ENCODE peak calls at places on chromosomes 7 and 10, in five cellular contexts. One of them, this sample, is unnamed.

GRCh38 chr7:121323515-121323914 is 5.3 kb upstream of the WNT16 start:
- DNase-seq in activated T-helper 1 cell treated with Interleukin-2 at 50 U/mL for 16 hours: no peak
- DNase-seq in NCI-H1105 treated with DMSO at 0.1 percent for 48 hours: no peak
- DNase-seq in ACHN: no peak
- DNase-seq in brain pericyte: no peak
- DNase-seq in this sample: no peak

GRCh38 chr7:97307521-97308108 is 190.1 kb downstream of the SDHAF3 start:
- DNase-seq in brain pericyte: no peak
- DNase-seq in NCI-H1105 treated with DMSO at 0.1 percent for 48 hours: no peak
- DNase-seq in ACHN: no peak
- DNase-seq in activated T-helper 1 cell treated with Interleukin-2 at 50 U/mL for 16 hours: no peak
- DNase-seq in this sample: peak; percentile 55

GRCh38 chr10:120989279-120989678 is 138.1 kb downstream of the WDR11 start:
- DNase-seq in activated T-helper 1 cell treated with Interleukin-2 at 50 U/mL for 16 hours: no peak
- DNase-seq in brain pericyte: no peak
- DNase-seq in NCI-H1105 treated with DMSO at 0.1 percent for 48 hours: no peak
- DNase-seq in ACHN: no peak
- DNase-seq in this sample: no peak

GRCh38 chr10:23095966-23096813 is 811 bp downstream of the MSRB2 start:
- DNase-seq in NCI-H1105 treated with DMSO at 0.1 percent for 48 hours: peak; percentile 7
- DNase-seq in activated T-helper 1 cell treated with Interleukin-2 at 50 U/mL for 16 hours: peak; percentile 2
- DNase-seq in ACHN: peak; percentile 21
- DNase-seq in brain pericyte: no peak
- DNase-seq in this sample: peak; percentile 62

GRCh38 chr10:76697923-76698322 is 939.7 kb downstream of the KCNMA1 start:
- DNase-seq in activated T-helper 1 cell treated with Interleukin-2 at 50 U/mL for 16 hours: no peak
- DNase-seq in brain pericyte: no peak
- DNase-seq in ACHN: no peak
- DNase-seq in NCI-H1105 treated with DMSO at 0.1 percent for 48 hours: no peak
- DNase-seq in this sample: peak; percentile 3

GRCh38 chr10:117138838-117139580 is 939 bp upstream of the VAX1 start:
- DNase-seq in activated T-helper 1 cell treated with Interleukin-2 at 50 U/mL for 16 hours: no peak
- DNase-seq in NCI-H1105 treated with DMSO at 0.1 percent for 48 hours: peak; percentile 58
- DNase-seq in ACHN: no peak
- DNase-seq in brain pericyte: no peak
- DNase-seq in this sample: no peak

GRCh38 chr7:127862540-127862939 is 168.7 kb downstream of the LRRC4 start:
- DNase-seq in NCI-H1105 treated with DMSO at 0.1 percent for 48 hours: no peak
- DNase-seq in ACHN: no peak
- DNase-seq in activated T-helper 1 cell treated with Interleukin-2 at 50 U/mL for 16 hours: no peak
- DNase-seq in brain pericyte: no peak
- DNase-seq in this sample: no peak

GRCh38 chr10:33174674-33175073 is 159.8 kb downstream of the NRP1 start:
- DNase-seq in NCI-H1105 treated with DMSO at 0.1 percent for 48 hours: no peak
- DNase-seq in brain pericyte: no peak
- DNase-seq in ACHN: no peak
- DNase-seq in activated T-helper 1 cell treated with Interleukin-2 at 50 U/mL for 16 hours: no peak
- DNase-seq in this sample: peak; percentile 45

GRCh38 chr10:11058965-11059364 is 41.3 kb downstream of the CELF2 start:
- DNase-seq in activated T-helper 1 cell treated with Interleukin-2 at 50 U/mL for 16 hours: no peak
- DNase-seq in brain pericyte: no peak
- DNase-seq in NCI-H1105 treated with DMSO at 0.1 percent for 48 hours: no peak
- DNase-seq in ACHN: peak; percentile 29
- DNase-seq in this sample: no peak

GRCh38 chr7:77393261-77393660 is 22.9 kb downstream of the GSAP start:
- DNase-seq in activated T-helper 1 cell treated with Interleukin-2 at 50 U/mL for 16 hours: no peak
- DNase-seq in ACHN: no peak
- DNase-seq in brain pericyte: no peak
- DNase-seq in NCI-H1105 treated with DMSO at 0.1 percent for 48 hours: no peak
- DNase-seq in this sample: peak; percentile 85

GRCh38 chr7:115177832-115178231 is 255.9 kb downstream of the MDFIC start:
- DNase-seq in NCI-H1105 treated with DMSO at 0.1 percent for 48 hours: no peak
- DNase-seq in ACHN: no peak
- DNase-seq in activated T-helper 1 cell treated with Interleukin-2 at 50 U/mL for 16 hours: no peak
- DNase-seq in brain pericyte: no peak
- DNase-seq in this sample: no peak

GRCh38 chr7:131529617-131530016 is 26.8 kb downstream of the PODXL start:
- DNase-seq in NCI-H1105 treated with DMSO at 0.1 percent for 48 hours: no peak
- DNase-seq in ACHN: no peak
- DNase-seq in brain pericyte: no peak
- DNase-seq in activated T-helper 1 cell treated with Interleukin-2 at 50 U/mL for 16 hours: no peak
- DNase-seq in this sample: no peak

GRCh38 chr10:46523881-46524470 is 32.5 kb downstream of the GPRIN2 start:
- DNase-seq in brain pericyte: no peak
- DNase-seq in NCI-H1105 treated with DMSO at 0.1 percent for 48 hours: peak; percentile 33
- DNase-seq in activated T-helper 1 cell treated with Interleukin-2 at 50 U/mL for 16 hours: no peak
- DNase-seq in ACHN: no peak
- DNase-seq in this sample: peak; percentile 99

GRCh38 chr10:8790390-8790789 is 735.9 kb downstream of the GATA3 start:
- DNase-seq in NCI-H1105 treated with DMSO at 0.1 percent for 48 hours: no peak
- DNase-seq in ACHN: no peak
- DNase-seq in brain pericyte: no peak
- DNase-seq in activated T-helper 1 cell treated with Interleukin-2 at 50 U/mL for 16 hours: no peak
- DNase-seq in this sample: no peak

GRCh38 chr7:65222655-65223054 is 151.0 kb upstream of the ZNF92 start:
- DNase-seq in brain pericyte: no peak
- DNase-seq in activated T-helper 1 cell treated with Interleukin-2 at 50 U/mL for 16 hours: no peak
- DNase-seq in NCI-H1105 treated with DMSO at 0.1 percent for 48 hours: no peak
- DNase-seq in ACHN: no peak
- DNase-seq in this sample: no peak

GRCh38 chr10:6148251-6148691 is 54.5 kb upstream of the PFKFB3 start:
- DNase-seq in ACHN: no peak
- DNase-seq in activated T-helper 1 cell treated with Interleukin-2 at 50 U/mL for 16 hours: no peak
- DNase-seq in NCI-H1105 treated with DMSO at 0.1 percent for 48 hours: no peak
- DNase-seq in brain pericyte: no peak
- DNase-seq in this sample: no peak

GRCh38 chr10:103709341-103709920 is 145.9 kb downstream of the SH3PXD2A start:
- DNase-seq in brain pericyte: no peak
- DNase-seq in NCI-H1105 treated with DMSO at 0.1 percent for 48 hours: no peak
- DNase-seq in ACHN: peak; percentile 35
- DNase-seq in activated T-helper 1 cell treated with Interleukin-2 at 50 U/mL for 16 hours: no peak
- DNase-seq in this sample: peak; percentile 81

GRCh38 chr7:105218939-105219770 is 169.6 kb downstream of the SRPK2 start:
- DNase-seq in activated T-helper 1 cell treated with Interleukin-2 at 50 U/mL for 16 hours: no peak
- DNase-seq in NCI-H1105 treated with DMSO at 0.1 percent for 48 hours: no peak
- DNase-seq in ACHN: peak; percentile 48
- DNase-seq in brain pericyte: no peak
- DNase-seq in this sample: no peak

GRCh38 chr10:101226888-101227736 is 2.2 kb downstream of the LBX1 start:
- DNase-seq in NCI-H1105 treated with DMSO at 0.1 percent for 48 hours: no peak
- DNase-seq in activated T-helper 1 cell treated with Interleukin-2 at 50 U/mL for 16 hours: no peak
- DNase-seq in ACHN: no peak
- DNase-seq in brain pericyte: no peak
- DNase-seq in this sample: no peak

GRCh38 chr7:121069346-121070100 is 81.0 kb downstream of the CPED1 start:
- DNase-seq in brain pericyte: no peak
- DNase-seq in activated T-helper 1 cell treated with Interleukin-2 at 50 U/mL for 16 hours: no peak
- DNase-seq in ACHN: no peak
- DNase-seq in NCI-H1105 treated with DMSO at 0.1 percent for 48 hours: no peak
- DNase-seq in this sample: no peak

GRCh38 chr7:70711441-70711840 is 420.5 kb upstream of the GALNT17 start:
- DNase-seq in ACHN: no peak
- DNase-seq in NCI-H1105 treated with DMSO at 0.1 percent for 48 hours: no peak
- DNase-seq in activated T-helper 1 cell treated with Interleukin-2 at 50 U/mL for 16 hours: no peak
- DNase-seq in brain pericyte: no peak
- DNase-seq in this sample: no peak

GRCh38 chr10:73862011-73862410 is 12.3 kb downstream of the CAMK2G start:
- DNase-seq in activated T-helper 1 cell treated with Interleukin-2 at 50 U/mL for 16 hours: no peak
- DNase-seq in NCI-H1105 treated with DMSO at 0.1 percent for 48 hours: no peak
- DNase-seq in brain pericyte: no peak
- DNase-seq in ACHN: no peak
- DNase-seq in this sample: no peak

GRCh38 chr7:158802535-158803199 is 26.6 kb downstream of the ESYT2 start:
- DNase-seq in ACHN: peak; percentile 85
- DNase-seq in activated T-helper 1 cell treated with Interleukin-2 at 50 U/mL for 16 hours: no peak
- DNase-seq in brain pericyte: no peak
- DNase-seq in NCI-H1105 treated with DMSO at 0.1 percent for 48 hours: no peak
- DNase-seq in this sample: peak; percentile 71

GRCh38 chr7:152869041-152869676 is 109.6 kb downstream of the ACTR3B start:
- DNase-seq in brain pericyte: no peak
- DNase-seq in activated T-helper 1 cell treated with Interleukin-2 at 50 U/mL for 16 hours: no peak
- DNase-seq in NCI-H1105 treated with DMSO at 0.1 percent for 48 hours: no peak
- DNase-seq in ACHN: no peak
- DNase-seq in this sample: no peak

GRCh38 chr10:14926722-14927416 is 27.0 kb downstream of the DCLRE1C start:
- DNase-seq in activated T-helper 1 cell treated with Interleukin-2 at 50 U/mL for 16 hours: no peak
- DNase-seq in brain pericyte: no peak
- DNase-seq in NCI-H1105 treated with DMSO at 0.1 percent for 48 hours: no peak
- DNase-seq in ACHN: no peak
- DNase-seq in this sample: no peak

GRCh38 chr10:114045071-114045737 is 1.5 kb downstream of the ADRB1 start:
- DNase-seq in NCI-H1105 treated with DMSO at 0.1 percent for 48 hours: peak; percentile 29
- DNase-seq in ACHN: peak; percentile 32
- DNase-seq in brain pericyte: no peak
- DNase-seq in activated T-helper 1 cell treated with Interleukin-2 at 50 U/mL for 16 hours: no peak
- DNase-seq in this sample: no peak

GRCh38 chr10:124686707-124687376 is 57.3 kb downstream of the FAM53B start:
- DNase-seq in ACHN: no peak
- DNase-seq in brain pericyte: no peak
- DNase-seq in activated T-helper 1 cell treated with Interleukin-2 at 50 U/mL for 16 hours: no peak
- DNase-seq in NCI-H1105 treated with DMSO at 0.1 percent for 48 hours: no peak
- DNase-seq in this sample: no peak

GRCh38 chr7:122200888-122201287 is 56.8 kb upstream of the AASS start:
- DNase-seq in brain pericyte: no peak
- DNase-seq in NCI-H1105 treated with DMSO at 0.1 percent for 48 hours: no peak
- DNase-seq in activated T-helper 1 cell treated with Interleukin-2 at 50 U/mL for 16 hours: no peak
- DNase-seq in ACHN: no peak
- DNase-seq in this sample: no peak

GRCh38 chr7:8042796-8043535 is 74.4 kb downstream of the GLCCI1 start:
- DNase-seq in NCI-H1105 treated with DMSO at 0.1 percent for 48 hours: no peak
- DNase-seq in ACHN: no peak
- DNase-seq in brain pericyte: no peak
- DNase-seq in activated T-helper 1 cell treated with Interleukin-2 at 50 U/mL for 16 hours: no peak
- DNase-seq in this sample: no peak

GRCh38 chr7:70788276-70788675 is 343.7 kb upstream of the GALNT17 start:
- DNase-seq in brain pericyte: no peak
- DNase-seq in activated T-helper 1 cell treated with Interleukin-2 at 50 U/mL for 16 hours: peak; percentile 31
- DNase-seq in NCI-H1105 treated with DMSO at 0.1 percent for 48 hours: no peak
- DNase-seq in ACHN: no peak
- DNase-seq in this sample: peak; percentile 2

GRCh38 chr7:20085086-20085485 is 132.1 kb downstream of the MACC1 start:
- DNase-seq in brain pericyte: no peak
- DNase-seq in activated T-helper 1 cell treated with Interleukin-2 at 50 U/mL for 16 hours: no peak
- DNase-seq in ACHN: no peak
- DNase-seq in NCI-H1105 treated with DMSO at 0.1 percent for 48 hours: no peak
- DNase-seq in this sample: no peak

GRCh38 chr10:91511549-91512330 is 101.6 kb downstream of the HECTD2 start:
- DNase-seq in brain pericyte: no peak
- DNase-seq in activated T-helper 1 cell treated with Interleukin-2 at 50 U/mL for 16 hours: no peak
- DNase-seq in ACHN: peak; percentile 54
- DNase-seq in NCI-H1105 treated with DMSO at 0.1 percent for 48 hours: no peak
- DNase-seq in this sample: peak; percentile 87

GRCh38 chr10:77478248-77478963 is 159.2 kb downstream of the KCNMA1 start:
- DNase-seq in activated T-helper 1 cell treated with Interleukin-2 at 50 U/mL for 16 hours: no peak
- DNase-seq in NCI-H1105 treated with DMSO at 0.1 percent for 48 hours: no peak
- DNase-seq in ACHN: peak; percentile 75
- DNase-seq in brain pericyte: no peak
- DNase-seq in this sample: peak; percentile 95

GRCh38 chr10:71269301-71270288 is 49.5 kb upstream of the SLC29A3 start:
- DNase-seq in ACHN: no peak
- DNase-seq in brain pericyte: no peak
- DNase-seq in activated T-helper 1 cell treated with Interleukin-2 at 50 U/mL for 16 hours: no peak
- DNase-seq in NCI-H1105 treated with DMSO at 0.1 percent for 48 hours: no peak
- DNase-seq in this sample: no peak

GRCh38 chr10:28087675-28088351 is 88.9 kb upstream of the ODAD2 start:
- DNase-seq in activated T-helper 1 cell treated with Interleukin-2 at 50 U/mL for 16 hours: no peak
- DNase-seq in ACHN: peak; percentile 22
- DNase-seq in NCI-H1105 treated with DMSO at 0.1 percent for 48 hours: no peak
- DNase-seq in brain pericyte: peak; percentile 12
- DNase-seq in this sample: peak; percentile 85

GRCh38 chr10:69876931-69877330 is 75.2 kb downstream of the COL13A1 start:
- DNase-seq in activated T-helper 1 cell treated with Interleukin-2 at 50 U/mL for 16 hours: no peak
- DNase-seq in brain pericyte: no peak
- DNase-seq in ACHN: no peak
- DNase-seq in NCI-H1105 treated with DMSO at 0.1 percent for 48 hours: no peak
- DNase-seq in this sample: no peak

GRCh38 chr7:130627775-130628174 is 40.8 kb downstream of the COPG2 start:
- DNase-seq in NCI-H1105 treated with DMSO at 0.1 percent for 48 hours: no peak
- DNase-seq in ACHN: no peak
- DNase-seq in brain pericyte: no peak
- DNase-seq in activated T-helper 1 cell treated with Interleukin-2 at 50 U/mL for 16 hours: no peak
- DNase-seq in this sample: no peak

GRCh38 chr10:12890958-12891357 is 110.6 kb downstream of the CCDC3 start:
- DNase-seq in ACHN: no peak
- DNase-seq in NCI-H1105 treated with DMSO at 0.1 percent for 48 hours: no peak
- DNase-seq in brain pericyte: no peak
- DNase-seq in activated T-helper 1 cell treated with Interleukin-2 at 50 U/mL for 16 hours: no peak
- DNase-seq in this sample: no peak